ENCODE peak calls at places on chromosomes 16 and 17, in four cellular contexts. O is T-helper 9 cell, I is endothelial cell, V is right lobe of liver. H is an unnamed sample.

GRCh38 chr16:54067317-54068065 is 219.1 kb downstream of the IRX3 start:
- DNase-seq in O (no peak), I (no peak), V (no peak), H (no peak)

GRCh38 chr17:19492140-19492539 is 41.5 kb upstream of the SLC47A1 start:
- DNase-seq in I (no peak), V (no peak), O (no peak), H (no peak)

GRCh38 chr17:17884281-17885028 is 47.7 kb upstream of the SREBF1 start:
- DNase-seq in I (no peak), O (no peak), V (no peak), H (no peak)

GRCh38 chr16:22668318-22668717 is 145.6 kb upstream of the HS3ST2 start:
- DNase-seq in O (no peak), I (no peak), V (no peak), H (no peak)

GRCh38 chr17:30396129-30396528 is 17.4 kb downstream of the CPD start:
- DNase-seq in O (no peak), V (no peak), I (no peak), H (no peak)

GRCh38 chr16:67726106-67727034 is 7.3 kb upstream of the GFOD2 start:
- DNase-seq in O (no peak), V (peak), I (no peak), H (no peak)

GRCh38 chr17:27206447-27206846 is 87.5 kb upstream of the WSB1 start:
- DNase-seq in V (no peak), I (no peak), O (no peak), H (peak)

GRCh38 chr17:62775876-62776275 is 32.2 kb downstream of the MARCHF10 start:
- DNase-seq in O (no peak), I (no peak), V (no peak), H (no peak)

GRCh38 chr16:7182510-7183109 is 150.0 kb upstream of the RBFOX1 start:
- DNase-seq in O (no peak), I (no peak), V (no peak), H (no peak)

GRCh38 chr16:54540525-54541180 is 254.1 kb upstream of the IRX3 start:
- DNase-seq in V (no peak), I (no peak), O (no peak), H (no peak)

GRCh38 chr17:8314797-8315739 is 5.0 kb downstream of the ARHGEF15 start:
- DNase-seq in I (no peak), V (no peak), O (no peak), H (no peak)

GRCh38 chr17:2250140-2251095 is 53.2 kb downstream of the SMG6 start:
- DNase-seq in O (no peak), V (no peak), I (no peak), H (peak)

GRCh38 chr16:19118938-19119431 is 5.2 kb downstream of the ITPRIPL2 start:
- DNase-seq in I (no peak), V (no peak), O (no peak), H (peak)

GRCh38 chr17:32191306-32191705 is 49.0 kb downstream of the RHOT1 start:
- DNase-seq in O (no peak), I (no peak), V (no peak), H (no peak)

GRCh38 chr16:12290868-12291267 is 314.3 kb downstream of the SNX29 start:
- DNase-seq in I (no peak), V (no peak), O (no peak), H (no peak)

GRCh38 chr16:85363881-85364280 is 249.2 kb upstream of the GSE1 start:
- DNase-seq in O (no peak), I (no peak), V (no peak), H (no peak)

GRCh38 chr16:16075463-16076399 is 126.3 kb downstream of the ABCC1 start:
- DNase-seq in I (no peak), O (no peak), V (peak), H (no peak)

GRCh38 chr17:78179372-78179771 is 7.5 kb downstream of the TK1 start:
- DNase-seq in I (no peak), V (no peak), O (no peak), H (no peak)

GRCh38 chr16:88393571-88393970 is 10.8 kb downstream of the ZNF469 start:
- DNase-seq in O (no peak), V (no peak), I (no peak), H (no peak)

GRCh38 chr17:41773190-41773588 is 13.3 kb downstream of the JUP start:
- DNase-seq in O (no peak), I (no peak), V (peak), H (no peak)

GRCh38 chr16:56041556-56042140 is 149.6 kb upstream of the GNAO1 start:
- DNase-seq in O (peak), I (peak), V (peak), H (peak)

GRCh38 chr17:1649844-1650409 is at the start of gene RILP:
- DNase-seq in I (no peak), O (no peak), V (peak), H (peak)

GRCh38 chr17:72284806-72285205 is 164.0 kb downstream of the SOX9 start:
- DNase-seq in O (no peak), I (no peak), V (no peak), H (no peak)

GRCh38 chr17:72696156-72696555 is 396.3 kb downstream of the SLC39A11 start:
- DNase-seq in I (no peak), O (no peak), V (no peak), H (no peak)

GRCh38 chr17:50149099-50149424 is 1.4 kb downstream of the PPP1R9B start:
- DNase-seq in V (no peak), O (no peak), I (no peak), H (no peak)

GRCh38 chr16:67718668-67719047 is 458 bp downstream of the GFOD2 start:
- DNase-seq in V (no peak), O (no peak), I (no peak), H (peak)

GRCh38 chr17:338442-339192 is 14.0 kb downstream of the RPH3AL start:
- DNase-seq in V (peak), I (no peak), O (no peak), H (no peak)

GRCh38 chr16:11679941-11680911 is 12.0 kb downstream of the SNN start:
- DNase-seq in I (no peak), O (no peak), V (no peak), H (no peak)

H was measured in activated CD4-positive, alpha-beta T cell treated with anti-CD3 and anti-CD28 coated beads for 48 hours.